ENCODE peak calls at places on chromosome X, in eight cellular contexts. One of them, this sample, is unnamed.

GRCh38 chrX:72094894-72095293 is 36.8 kb downstream of the RTL5 start:
- DNase-seq in omental fat pad: no peak
- DNase-seq in activated CD4-positive, alpha-beta T cell treated with anti-CD3 and anti-CD28 coated beads, Interleukin-2, amount 50 U/mL, for 1 hour: peak; percentile 62
- DNase-seq in C1 segment of cervical spinal cord: no peak
- DNase-seq in uterus: no peak
- DNase-seq in EH: peak; percentile 7
- DNase-seq in activated CD8-positive, alpha-beta memory T cell treated with anti-CD3 and anti-CD28 coated beads for 48 hours: no peak
- DNase-seq in astrocyte of the spinal cord: no peak
- DNase-seq in this sample: no peak

GRCh38 chrX:150693782-150694574 is 782 bp downstream of the MTMR1 start:
- DNase-seq in omental fat pad: no peak
- DNase-seq in activated CD4-positive, alpha-beta T cell treated with anti-CD3 and anti-CD28 coated beads, Interleukin-2, amount 50 U/mL, for 1 hour: peak; percentile 43
- DNase-seq in C1 segment of cervical spinal cord: peak; percentile 31
- DNase-seq in uterus: peak; percentile 26
- DNase-seq in EH: peak; percentile 92
- DNase-seq in activated CD8-positive, alpha-beta memory T cell treated with anti-CD3 and anti-CD28 coated beads for 48 hours: peak; percentile 47
- DNase-seq in astrocyte of the spinal cord: peak; percentile 29
- DNase-seq in this sample: no peak

GRCh38 chrX:122439836-122440235 is 744.2 kb upstream of the GRIA3 start:
- DNase-seq in omental fat pad: no peak
- DNase-seq in activated CD4-positive, alpha-beta T cell treated with anti-CD3 and anti-CD28 coated beads, Interleukin-2, amount 50 U/mL, for 1 hour: no peak
- DNase-seq in C1 segment of cervical spinal cord: no peak
- DNase-seq in uterus: no peak
- DNase-seq in EH: peak; percentile 40
- DNase-seq in activated CD8-positive, alpha-beta memory T cell treated with anti-CD3 and anti-CD28 coated beads for 48 hours: no peak
- DNase-seq in astrocyte of the spinal cord: no peak
- DNase-seq in this sample: no peak

GRCh38 chrX:120365320-120365719 is 3.4 kb downstream of the ATP1B4 start:
- DNase-seq in omental fat pad: no peak
- DNase-seq in activated CD4-positive, alpha-beta T cell treated with anti-CD3 and anti-CD28 coated beads, Interleukin-2, amount 50 U/mL, for 1 hour: peak; percentile 42
- DNase-seq in C1 segment of cervical spinal cord: peak; percentile 2
- DNase-seq in uterus: peak; percentile 15
- DNase-seq in EH: peak; percentile 22
- DNase-seq in activated CD8-positive, alpha-beta memory T cell treated with anti-CD3 and anti-CD28 coated beads for 48 hours: peak; percentile 12
- DNase-seq in astrocyte of the spinal cord: no peak
- DNase-seq in this sample: no peak

GRCh38 chrX:68186552-68187262 is 246.6 kb downstream of the OPHN1 start:
- DNase-seq in omental fat pad: no peak
- DNase-seq in activated CD4-positive, alpha-beta T cell treated with anti-CD3 and anti-CD28 coated beads, Interleukin-2, amount 50 U/mL, for 1 hour: no peak
- DNase-seq in C1 segment of cervical spinal cord: no peak
- DNase-seq in uterus: no peak
- DNase-seq in EH: peak; percentile 59
- DNase-seq in activated CD8-positive, alpha-beta memory T cell treated with anti-CD3 and anti-CD28 coated beads for 48 hours: no peak
- DNase-seq in astrocyte of the spinal cord: no peak
- DNase-seq in this sample: no peak

GRCh38 chrX:88397551-88397950 is 349.5 kb upstream of the CPXCR1 start:
- DNase-seq in omental fat pad: no peak
- DNase-seq in activated CD4-positive, alpha-beta T cell treated with anti-CD3 and anti-CD28 coated beads, Interleukin-2, amount 50 U/mL, for 1 hour: no peak
- DNase-seq in C1 segment of cervical spinal cord: no peak
- DNase-seq in uterus: no peak
- DNase-seq in EH: no peak
- DNase-seq in activated CD8-positive, alpha-beta memory T cell treated with anti-CD3 and anti-CD28 coated beads for 48 hours: no peak
- DNase-seq in astrocyte of the spinal cord: no peak
- DNase-seq in this sample: no peak

GRCh38 chrX:12139934-12140611 is 1.8 kb downstream of the FRMPD4 start:
- DNase-seq in omental fat pad: no peak
- DNase-seq in activated CD4-positive, alpha-beta T cell treated with anti-CD3 and anti-CD28 coated beads, Interleukin-2, amount 50 U/mL, for 1 hour: no peak
- DNase-seq in C1 segment of cervical spinal cord: no peak
- DNase-seq in uterus: no peak
- DNase-seq in EH: peak; percentile 17
- DNase-seq in activated CD8-positive, alpha-beta memory T cell treated with anti-CD3 and anti-CD28 coated beads for 48 hours: no peak
- DNase-seq in astrocyte of the spinal cord: no peak
- DNase-seq in this sample: no peak

GRCh38 chrX:153968754-153969124 is 2.9 kb downstream of the HCFC1 start:
- DNase-seq in omental fat pad: no peak
- DNase-seq in activated CD4-positive, alpha-beta T cell treated with anti-CD3 and anti-CD28 coated beads, Interleukin-2, amount 50 U/mL, for 1 hour: peak; percentile 46
- DNase-seq in C1 segment of cervical spinal cord: no peak
- DNase-seq in uterus: no peak
- DNase-seq in EH: peak; percentile 29
- DNase-seq in activated CD8-positive, alpha-beta memory T cell treated with anti-CD3 and anti-CD28 coated beads for 48 hours: no peak
- DNase-seq in astrocyte of the spinal cord: peak; percentile 16
- DNase-seq in this sample: no peak

GRCh38 chrX:74291577-74291963 is 12.4 kb upstream of the ZCCHC13 start:
- DNase-seq in omental fat pad: no peak
- DNase-seq in activated CD4-positive, alpha-beta T cell treated with anti-CD3 and anti-CD28 coated beads, Interleukin-2, amount 50 U/mL, for 1 hour: no peak
- DNase-seq in C1 segment of cervical spinal cord: no peak
- DNase-seq in uterus: no peak
- DNase-seq in EH: no peak
- DNase-seq in activated CD8-positive, alpha-beta memory T cell treated with anti-CD3 and anti-CD28 coated beads for 48 hours: no peak
- DNase-seq in astrocyte of the spinal cord: peak; percentile 2
- DNase-seq in this sample: no peak

GRCh38 chrX:69524765-69525164 is 20.6 kb downstream of the NALF2 start:
- DNase-seq in omental fat pad: no peak
- DNase-seq in activated CD4-positive, alpha-beta T cell treated with anti-CD3 and anti-CD28 coated beads, Interleukin-2, amount 50 U/mL, for 1 hour: no peak
- DNase-seq in C1 segment of cervical spinal cord: no peak
- DNase-seq in uterus: no peak
- DNase-seq in EH: no peak
- DNase-seq in activated CD8-positive, alpha-beta memory T cell treated with anti-CD3 and anti-CD28 coated beads for 48 hours: no peak
- DNase-seq in astrocyte of the spinal cord: no peak
- DNase-seq in this sample: no peak

GRCh38 chrX:131977619-131978018 is 45.5 kb upstream of the STK26 start:
- DNase-seq in omental fat pad: no peak
- DNase-seq in activated CD4-positive, alpha-beta T cell treated with anti-CD3 and anti-CD28 coated beads, Interleukin-2, amount 50 U/mL, for 1 hour: no peak
- DNase-seq in C1 segment of cervical spinal cord: no peak
- DNase-seq in uterus: no peak
- DNase-seq in EH: no peak
- DNase-seq in activated CD8-positive, alpha-beta memory T cell treated with anti-CD3 and anti-CD28 coated beads for 48 hours: no peak
- DNase-seq in astrocyte of the spinal cord: peak; percentile 2
- DNase-seq in this sample: no peak